ENCODE peak calls at places on chromosome 18, in six cellular contexts. X is GM12891, U is K562, D is GM12878, L is H1, W is HepG2. I is an unnamed sample.

GRCh38 chr18:31393286-31393685 is 16.7 kb downstream of the DSG4 start:
- DNase-seq in X (no peak), U (no peak), D (no peak), L (no peak), W (no peak), I (no peak)

GRCh38 chr18:56696966-56697365 is 45.8 kb downstream of the WDR7 start:
- DNase-seq in X (no peak), U (no peak), D (no peak), L (no peak), W (no peak), I (no peak)

GRCh38 chr18:35029770-35030169 is 11.4 kb upstream of the MAPRE2 start:
- DNase-seq in X (no peak), U (no peak), D (no peak), L (no peak), W (no peak), I (no peak)

GRCh38 chr18:32378705-32379104 is 92.0 kb downstream of the GAREM1 start:
- DNase-seq in X (no peak), U (no peak), D (no peak), L (no peak), W (peak), I (no peak)

GRCh38 chr18:2662990-2663389 is 7.5 kb downstream of the SMCHD1 start:
- DNase-seq in X (no peak), U (no peak), D (no peak), L (no peak), W (no peak), I (no peak)

GRCh38 chr18:3262234-3263171 is 570 bp downstream of the MYL12B start:
- DNase-seq in X (no peak), U (no peak), D (no peak), L (peak), W (no peak), I (peak)

GRCh38 chr18:5393779-5394178 is 98.3 kb upstream of the ZBTB14 start:
- DNase-seq in X (no peak), U (no peak), D (no peak), L (no peak), W (no peak), I (no peak)

GRCh38 chr18:9755110-9755509 is 47.0 kb downstream of the RAB31 start:
- DNase-seq in X (no peak), U (no peak), D (no peak), L (no peak), W (no peak), I (no peak)

GRCh38 chr18:6601241-6601640 is 128.3 kb upstream of the ARHGAP28 start:
- DNase-seq in X (no peak), U (no peak), D (no peak), L (no peak), W (no peak), I (no peak)

GRCh38 chr18:72692086-72692485 is 147.9 kb upstream of the CBLN2 start:
- DNase-seq in X (no peak), U (no peak), D (no peak), L (peak), W (no peak), I (no peak)

GRCh38 chr18:47286776-47287410 is 35.4 kb upstream of the SKOR2 start:
- DNase-seq in X (no peak), U (no peak), D (no peak), L (no peak), W (no peak), I (no peak)

GRCh38 chr18:62844850-62845643 is 129.7 kb downstream of the PHLPP1 start:
- DNase-seq in X (no peak), U (no peak), D (no peak), L (no peak), W (no peak), I (no peak)

GRCh38 chr18:3058328-3059191 is 45.6 kb upstream of the LPIN2 start:
- DNase-seq in X (no peak), U (no peak), D (no peak), L (no peak), W (peak), I (no peak)

GRCh38 chr18:55731594-55732042 is 143.6 kb upstream of the TCF4 start:
- DNase-seq in X (no peak), U (peak), D (no peak), L (no peak), W (no peak), I (no peak)

GRCh38 chr18:10353791-10354190 is 100.6 kb upstream of the APCDD1 start:
- DNase-seq in X (no peak), U (no peak), D (no peak), L (no peak), W (no peak), I (no peak)

GRCh38 chr18:73774836-73775509 is 372.7 kb downstream of the FBXO15 start:
- DNase-seq in X (no peak), U (no peak), D (no peak), L (no peak), W (no peak), I (no peak)

GRCh38 chr18:13448028-13448795 is 229.7 kb downstream of the LDLRAD4 start:
- DNase-seq in X (no peak), U (no peak), D (no peak), L (no peak), W (no peak), I (no peak)

GRCh38 chr18:39702888-39703287 is 2137.3 kb upstream of the CELF4 start:
- DNase-seq in X (no peak), U (no peak), D (no peak), L (no peak), W (no peak), I (no peak)

GRCh38 chr18:61333271-61333745 is at the start of gene CDH20:
- DNase-seq in X (no peak), U (no peak), D (no peak), L (peak), W (no peak), I (no peak)

GRCh38 chr18:35730738-35731370 is 149.3 kb downstream of the GALNT1 start:
- DNase-seq in X (no peak), U (no peak), D (no peak), L (no peak), W (peak), I (no peak)

GRCh38 chr18:30675905-30676620 is 366.5 kb downstream of the DSC3 start:
- DNase-seq in X (no peak), U (peak), D (no peak), L (no peak), W (no peak), I (no peak)

GRCh38 chr18:3321133-3321812 is 59.3 kb downstream of the MYL12B start:
- DNase-seq in X (no peak), U (peak), D (no peak), L (no peak), W (no peak), I (no peak)

GRCh38 chr18:69484699-69485396 is 84.2 kb downstream of the DOK6 start:
- DNase-seq in X (no peak), U (no peak), D (no peak), L (no peak), W (peak), I (no peak)

GRCh38 chr18:6943143-6943542 is 174.5 kb downstream of the LAMA1 start:
- DNase-seq in X (no peak), U (no peak), D (no peak), L (no peak), W (no peak), I (no peak)

GRCh38 chr18:74219056-74219455 is 70.7 kb downstream of the TIMM21 start:
- DNase-seq in X (no peak), U (no peak), D (no peak), L (no peak), W (no peak), I (no peak)

GRCh38 chr18:56235061-56235772 is 403.2 kb downstream of the TXNL1 start:
- DNase-seq in X (peak), U (no peak), D (no peak), L (no peak), W (no peak), I (no peak)

GRCh38 chr18:13412901-13413300 is 194.3 kb downstream of the LDLRAD4 start:
- DNase-seq in X (no peak), U (no peak), D (no peak), L (no peak), W (no peak), I (no peak)

GRCh38 chr18:34867520-34867919 is 157.4 kb downstream of the DTNA start:
- DNase-seq in X (no peak), U (no peak), D (no peak), L (peak), W (peak), I (no peak)

GRCh38 chr18:42798606-42799005 is 316.9 kb downstream of the RIT2 start:
- DNase-seq in X (no peak), U (no peak), D (no peak), L (no peak), W (no peak), I (no peak)

GRCh38 chr18:46756559-46757201 is at the start of gene ST8SIA5:
- DNase-seq in X (peak), U (no peak), D (no peak), L (peak), W (no peak), I (peak)

GRCh38 chr18:10127721-10128120 is 213.9 kb downstream of the VAPA start:
- DNase-seq in X (no peak), U (no peak), D (no peak), L (peak), W (no peak), I (no peak)

GRCh38 chr18:62329676-62330454 is 4.8 kb downstream of the TNFRSF11A start:
- DNase-seq in X (no peak), U (no peak), D (no peak), L (peak), W (peak), I (no peak)

GRCh38 chr18:79604205-79604912 is 75.2 kb upstream of the CTDP1 start:
- DNase-seq in X (no peak), U (no peak), D (no peak), L (no peak), W (no peak), I (no peak)

GRCh38 chr18:47150824-47151366 is 595 bp upstream of the HDHD2 start:
- DNase-seq in X (no peak), U (peak), D (no peak), L (no peak), W (peak), I (no peak)

GRCh38 chr18:55219059-55219458 is 259.8 kb upstream of the CCDC68 start:
- DNase-seq in X (no peak), U (no peak), D (no peak), L (no peak), W (no peak), I (no peak)

GRCh38 chr18:75247041-75247551 is 36.5 kb downstream of the TSHZ1 start:
- DNase-seq in X (no peak), U (no peak), D (no peak), L (no peak), W (no peak), I (no peak)

GRCh38 chr18:12253027-12253426 is 1.1 kb upstream of the CIDEA start:
- DNase-seq in X (no peak), U (no peak), D (no peak), L (no peak), W (no peak), I (no peak)

GRCh38 chr18:12255626-12256026 is 1.5 kb downstream of the CIDEA start:
- DNase-seq in X (no peak), U (no peak), D (no peak), L (no peak), W (peak), I (no peak)

GRCh38 chr18:12253517-12254136 is 534 bp upstream of the CIDEA start:
- DNase-seq in X (no peak), U (no peak), D (no peak), L (peak), W (no peak), I (no peak)

GRCh38 chr18:12254820-12255511 is 805 bp downstream of the CIDEA start:
- DNase-seq in X (no peak), U (no peak), D (no peak), L (peak), W (no peak), I (no peak)

DNA sequence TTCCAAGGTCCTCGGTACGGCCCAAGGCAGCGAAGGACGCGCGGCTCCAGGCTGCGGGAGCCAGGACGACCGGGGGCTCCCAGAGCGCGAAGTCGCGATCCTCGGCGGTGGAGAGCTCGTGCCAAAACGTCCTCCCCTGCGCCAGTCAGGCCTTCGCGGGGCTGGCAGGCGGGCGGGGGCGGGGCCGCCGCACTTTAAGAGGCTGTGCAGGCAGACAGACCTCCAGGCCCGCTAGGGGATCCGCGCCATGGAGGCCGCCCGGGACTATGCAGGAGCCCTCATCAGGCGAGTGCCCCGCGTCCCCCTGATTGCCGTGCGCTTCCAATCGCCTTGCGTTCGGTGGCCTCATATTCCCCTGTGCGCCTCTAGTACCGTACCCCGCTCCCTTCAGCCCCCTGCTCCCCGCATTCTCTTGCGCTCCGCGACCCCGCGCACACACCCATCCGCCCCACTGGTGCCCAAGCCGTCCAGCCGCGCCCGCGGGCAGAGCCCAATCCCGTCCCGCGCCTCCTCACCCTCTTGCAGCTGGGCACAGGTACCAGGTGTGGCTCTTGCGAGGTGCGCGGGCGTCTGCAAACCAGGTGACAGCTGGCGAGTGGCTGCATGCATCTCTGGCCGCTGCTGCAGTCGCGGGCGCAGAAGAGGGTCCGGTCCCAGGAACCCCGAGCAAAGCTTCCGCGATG is at the start of gene CIDEA:
- DNase-seq in X (no peak), U (no peak), D (no peak), L (peak), W (no peak), I (no peak)
- TF ChIP-seq TAF1 in X (no peak), U (no peak), D (no peak), L (no peak), W (no peak), I (no peak)

DNA sequence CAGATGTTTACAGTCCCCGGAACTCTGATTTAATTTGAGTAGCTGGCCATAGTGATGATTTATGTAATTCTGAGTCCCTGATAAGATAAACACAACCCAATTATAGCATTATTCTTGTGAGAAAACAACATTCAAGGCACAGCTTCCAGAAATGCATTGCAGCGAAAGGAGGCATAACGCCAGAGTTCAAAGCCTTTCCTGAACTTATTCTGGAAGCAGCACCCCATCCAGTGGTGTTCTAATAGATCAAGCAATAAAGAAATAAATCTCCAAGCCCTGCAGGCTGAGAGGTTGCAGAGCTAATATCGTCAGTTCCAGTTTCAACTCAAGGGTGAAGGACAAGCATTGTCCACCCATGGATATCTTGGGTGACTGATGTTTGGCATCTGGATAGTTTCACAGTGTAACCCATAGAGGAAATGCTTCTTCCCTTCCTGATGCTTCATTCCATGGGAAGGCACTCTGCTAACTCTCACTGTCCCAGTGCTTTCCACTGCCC is 18.8 kb downstream of the CDH2 start:
- DNase-seq in X (no peak), U (no peak), D (no peak), L (no peak), W (no peak), I (no peak)
- TF ChIP-seq POLR2AphosphoS5 in X (no peak), U (no peak), D (no peak), L (no peak), W (no peak), I (no peak)

GRCh38 chr18:8050616-8051314 is 483.6 kb downstream of the PTPRM start:
- DNase-seq in X (no peak), U (no peak), D (no peak), L (no peak), W (no peak), I (no peak)
- TF ChIP-seq POLR2A in X (no peak), U (no peak), D (no peak), L (no peak), W (no peak), I (no peak)

DNA sequence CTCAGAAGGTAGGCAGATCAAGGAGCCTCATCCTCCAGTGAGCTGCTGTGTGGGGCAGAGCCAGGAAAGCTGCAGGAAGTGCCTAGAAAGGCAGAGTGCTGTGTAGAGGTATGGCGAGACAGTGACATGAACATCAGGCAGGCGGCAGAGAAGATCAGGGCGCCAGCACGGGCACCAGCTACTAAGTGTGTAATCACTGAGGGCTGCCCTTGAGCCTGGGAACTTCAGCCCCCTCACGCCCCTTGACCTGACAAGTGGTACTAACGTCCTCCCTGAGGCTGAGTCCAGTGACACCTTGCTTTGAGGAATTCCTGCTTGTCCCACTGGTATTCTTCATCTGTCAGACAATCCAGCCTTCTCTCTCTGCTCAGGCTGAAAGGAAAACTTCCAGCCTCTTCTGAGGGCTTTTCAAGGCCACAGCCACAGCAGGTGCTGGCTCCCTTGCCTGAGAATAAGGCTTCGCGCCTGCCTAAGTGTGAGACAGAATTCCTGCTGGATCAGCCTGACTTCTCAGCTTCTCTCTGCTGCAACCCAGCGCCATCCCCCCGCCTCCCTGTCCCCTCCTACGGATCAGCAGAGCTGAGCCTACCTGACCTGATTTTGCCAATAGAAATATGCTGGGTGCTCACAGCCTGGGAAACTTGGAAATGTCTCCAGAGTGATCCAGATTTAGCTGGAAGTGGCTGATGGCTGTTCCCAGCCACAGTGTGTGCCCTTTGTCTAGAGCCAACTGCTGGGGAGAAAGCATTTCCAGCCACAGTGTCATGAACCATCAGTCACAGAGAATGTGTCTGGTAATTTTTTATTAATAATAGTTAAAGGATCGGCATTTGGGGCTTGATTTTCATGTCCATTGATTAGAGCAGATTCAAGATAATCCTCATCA is 148.0 kb downstream of the SMAD7 start:
- DNase-seq in X (no peak), U (no peak), D (no peak), L (peak), W (no peak), I (no peak)
- TF ChIP-seq TAF1 in X (no peak), U (no peak), D (no peak), L (no peak), W (no peak), I (no peak)

GRCh38 chr18:57984490-57985109 is 59.4 kb upstream of the NEDD4L start:
- DNase-seq in X (no peak), U (no peak), D (no peak), L (no peak), W (no peak), I (no peak)
- TF ChIP-seq POLR2AphosphoS5 in X (no peak), U (no peak), D (no peak), L (no peak), W (no peak), I (no peak)

GRCh38 chr18:24083550-24083949 is 55.3 kb upstream of the CABYR start:
- DNase-seq in X (no peak), U (no peak), D (no peak), L (no peak), W (no peak), I (no peak)
- TF ChIP-seq POLR2A in X (no peak), U (no peak), D (no peak), L (no peak), W (no peak), I (no peak)

GRCh38 chr18:8717011-8717770 is 11.8 kb downstream of the MTCL1 start:
- DNase-seq in X (no peak), U (no peak), D (no peak), L (peak), W (no peak), I (no peak)
- TF ChIP-seq TAF1 in X (no peak), U (no peak), D (no peak), L (no peak), W (no peak), I (no peak)

I was measured in GM12892.